ENCODE peak calls at places on chromosome 13, in nine cellular contexts. One of them, this sample, is unnamed.
A peak's percentile ranks its signal among the peaks of the same experiment; 100 is the strongest.

GRCh38 chr13:108326318-108326717 is 56.8 kb downstream of the TNFSF13B start:
- DNase-seq in tibial artery: no peak
- DNase-seq in tibial nerve: no peak
- DNase-seq in suprapubic skin: no peak
- DNase-seq in SK-N-SH: no peak
- DNase-seq in psoas muscle: no peak
- DNase-seq in left ventricle myocardium inferior: no peak
- DNase-seq in transverse colon: no peak
- DNase-seq in body of pancreas: no peak
- DNase-seq in this sample: peak; percentile 39

GRCh38 chr13:36297259-36297599 is 385 bp downstream of the CCDC169 start:
- DNase-seq in tibial artery: no peak
- DNase-seq in suprapubic skin: no peak
- DNase-seq in body of pancreas: no peak
- DNase-seq in left ventricle myocardium inferior: no peak
- DNase-seq in transverse colon: no peak
- DNase-seq in tibial nerve: no peak
- DNase-seq in psoas muscle: no peak
- DNase-seq in SK-N-SH: no peak
- DNase-seq in this sample: no peak

GRCh38 chr13:49436890-49437289 is 7.0 kb downstream of the CAB39L start:
- DNase-seq in transverse colon: no peak
- DNase-seq in tibial nerve: peak; percentile 22
- DNase-seq in suprapubic skin: no peak
- DNase-seq in SK-N-SH: no peak
- DNase-seq in left ventricle myocardium inferior: peak; percentile 25
- DNase-seq in body of pancreas: peak; percentile 43
- DNase-seq in tibial artery: peak; percentile 51
- DNase-seq in psoas muscle: peak; percentile 54
- DNase-seq in this sample: peak; percentile 17

GRCh38 chr13:71685072-71685471 is 181.9 kb downstream of the DACH1 start:
- DNase-seq in left ventricle myocardium inferior: no peak
- DNase-seq in transverse colon: no peak
- DNase-seq in suprapubic skin: no peak
- DNase-seq in body of pancreas: no peak
- DNase-seq in tibial nerve: no peak
- DNase-seq in tibial artery: no peak
- DNase-seq in SK-N-SH: no peak
- DNase-seq in psoas muscle: no peak
- DNase-seq in this sample: no peak

GRCh38 chr13:77389617-77389984 is 62.7 kb upstream of the MYCBP2 start:
- DNase-seq in tibial nerve: no peak
- DNase-seq in tibial artery: no peak
- DNase-seq in body of pancreas: no peak
- DNase-seq in psoas muscle: no peak
- DNase-seq in transverse colon: no peak
- DNase-seq in SK-N-SH: no peak
- DNase-seq in left ventricle myocardium inferior: no peak
- DNase-seq in suprapubic skin: no peak
- DNase-seq in this sample: no peak

GRCh38 chr13:76868451-76868850 is 17.8 kb downstream of the KCTD12 start:
- DNase-seq in body of pancreas: no peak
- DNase-seq in left ventricle myocardium inferior: no peak
- DNase-seq in psoas muscle: no peak
- DNase-seq in transverse colon: no peak
- DNase-seq in tibial artery: no peak
- DNase-seq in tibial nerve: no peak
- DNase-seq in SK-N-SH: no peak
- DNase-seq in suprapubic skin: no peak
- DNase-seq in this sample: no peak

GRCh38 chr13:65744761-65745160 is 1485.4 kb downstream of the PCDH9 start:
- DNase-seq in left ventricle myocardium inferior: no peak
- DNase-seq in tibial artery: no peak
- DNase-seq in tibial nerve: no peak
- DNase-seq in SK-N-SH: no peak
- DNase-seq in suprapubic skin: no peak
- DNase-seq in transverse colon: no peak
- DNase-seq in psoas muscle: no peak
- DNase-seq in body of pancreas: no peak
- DNase-seq in this sample: no peak

GRCh38 chr13:27170221-27170520 is 1.4 kb downstream of the USP12 start:
- DNase-seq in tibial artery: no peak
- DNase-seq in left ventricle myocardium inferior: no peak
- DNase-seq in tibial nerve: no peak
- DNase-seq in suprapubic skin: no peak
- DNase-seq in body of pancreas: no peak
- DNase-seq in SK-N-SH: no peak
- DNase-seq in transverse colon: no peak
- DNase-seq in psoas muscle: no peak
- DNase-seq in this sample: no peak

GRCh38 chr13:65330287-65330686 is 1899.8 kb downstream of the PCDH9 start:
- DNase-seq in SK-N-SH: no peak
- DNase-seq in left ventricle myocardium inferior: no peak
- DNase-seq in transverse colon: no peak
- DNase-seq in tibial nerve: no peak
- DNase-seq in suprapubic skin: no peak
- DNase-seq in body of pancreas: no peak
- DNase-seq in psoas muscle: no peak
- DNase-seq in tibial artery: no peak
- DNase-seq in this sample: no peak

GRCh38 chr13:105774739-105775460 is 760.6 kb downstream of the EFNB2 start:
- DNase-seq in psoas muscle: no peak
- DNase-seq in transverse colon: no peak
- DNase-seq in tibial artery: no peak
- DNase-seq in suprapubic skin: no peak
- DNase-seq in body of pancreas: peak; percentile 31
- DNase-seq in tibial nerve: no peak
- DNase-seq in left ventricle myocardium inferior: no peak
- DNase-seq in SK-N-SH: no peak
- DNase-seq in this sample: no peak

GRCh38 chr13:80740076-80740475 is 399.1 kb upstream of the SPRY2 start:
- DNase-seq in transverse colon: no peak
- DNase-seq in left ventricle myocardium inferior: no peak
- DNase-seq in body of pancreas: no peak
- DNase-seq in psoas muscle: no peak
- DNase-seq in suprapubic skin: no peak
- DNase-seq in tibial artery: no peak
- DNase-seq in SK-N-SH: no peak
- DNase-seq in tibial nerve: no peak
- DNase-seq in this sample: no peak

GRCh38 chr13:59776924-59777690 is 386.6 kb downstream of the DIAPH3 start:
- DNase-seq in tibial artery: no peak
- DNase-seq in transverse colon: no peak
- DNase-seq in body of pancreas: no peak
- DNase-seq in suprapubic skin: no peak
- DNase-seq in left ventricle myocardium inferior: no peak
- DNase-seq in tibial nerve: no peak
- DNase-seq in psoas muscle: no peak
- DNase-seq in SK-N-SH: no peak
- DNase-seq in this sample: no peak

GRCh38 chr13:23069571-23069970 is 111.2 kb upstream of the SGCG start:
- DNase-seq in transverse colon: no peak
- DNase-seq in suprapubic skin: no peak
- DNase-seq in body of pancreas: no peak
- DNase-seq in psoas muscle: no peak
- DNase-seq in tibial artery: no peak
- DNase-seq in tibial nerve: no peak
- DNase-seq in SK-N-SH: no peak
- DNase-seq in left ventricle myocardium inferior: no peak
- DNase-seq in this sample: no peak

GRCh38 chr13:92175330-92175729 is 776.9 kb downstream of the GPC5 start:
- DNase-seq in tibial nerve: peak; percentile 15
- DNase-seq in body of pancreas: peak; percentile 22
- DNase-seq in tibial artery: no peak
- DNase-seq in psoas muscle: no peak
- DNase-seq in left ventricle myocardium inferior: no peak
- DNase-seq in transverse colon: no peak
- DNase-seq in SK-N-SH: peak; percentile 62
- DNase-seq in suprapubic skin: no peak
- DNase-seq in this sample: no peak

GRCh38 chr13:27336005-27336673 is 65.5 kb downstream of the RASL11A start:
- DNase-seq in left ventricle myocardium inferior: no peak
- DNase-seq in SK-N-SH: no peak
- DNase-seq in tibial nerve: no peak
- DNase-seq in transverse colon: no peak
- DNase-seq in tibial artery: no peak
- DNase-seq in body of pancreas: no peak
- DNase-seq in suprapubic skin: no peak
- DNase-seq in psoas muscle: no peak
- DNase-seq in this sample: no peak

GRCh38 chr13:20489185-20489820 is 36.4 kb downstream of the CRYL1 start:
- DNase-seq in transverse colon: peak; percentile 52
- DNase-seq in tibial nerve: peak; percentile 50
- DNase-seq in suprapubic skin: no peak
- DNase-seq in SK-N-SH: no peak
- DNase-seq in left ventricle myocardium inferior: no peak
- DNase-seq in tibial artery: peak; percentile 25
- DNase-seq in body of pancreas: no peak
- DNase-seq in psoas muscle: no peak
- DNase-seq in this sample: no peak

GRCh38 chr13:22168437-22168836 is 497.6 kb downstream of the FGF9 start:
- DNase-seq in psoas muscle: no peak
- DNase-seq in tibial nerve: no peak
- DNase-seq in left ventricle myocardium inferior: no peak
- DNase-seq in transverse colon: no peak
- DNase-seq in SK-N-SH: no peak
- DNase-seq in tibial artery: no peak
- DNase-seq in body of pancreas: no peak
- DNase-seq in suprapubic skin: no peak
- DNase-seq in this sample: no peak

GRCh38 chr13:66322193-66322592 is 907.9 kb downstream of the PCDH9 start:
- DNase-seq in SK-N-SH: peak; percentile 3
- DNase-seq in body of pancreas: no peak
- DNase-seq in tibial artery: no peak
- DNase-seq in psoas muscle: no peak
- DNase-seq in left ventricle myocardium inferior: no peak
- DNase-seq in tibial nerve: no peak
- DNase-seq in suprapubic skin: no peak
- DNase-seq in transverse colon: no peak
- DNase-seq in this sample: no peak

GRCh38 chr13:40996433-40997095 is 22.6 kb downstream of the ELF1 start:
- DNase-seq in suprapubic skin: no peak
- DNase-seq in transverse colon: no peak
- DNase-seq in tibial nerve: no peak
- DNase-seq in body of pancreas: no peak
- DNase-seq in SK-N-SH: no peak
- DNase-seq in tibial artery: no peak
- DNase-seq in left ventricle myocardium inferior: no peak
- DNase-seq in psoas muscle: no peak
- DNase-seq in this sample: no peak
- H3K4me3 ChIP-seq in suprapubic skin: no peak overlapping the region
- H3K4me3 ChIP-seq in transverse colon: no peak overlapping the region
- H3K4me3 ChIP-seq in tibial nerve: no peak overlapping the region
- H3K4me3 ChIP-seq in body of pancreas: no peak overlapping the region
- H3K4me3 ChIP-seq in SK-N-SH: no peak overlapping the region
- H3K4me3 ChIP-seq in tibial artery: no peak overlapping the region
- H3K4me3 ChIP-seq in left ventricle myocardium inferior: no peak overlapping the region
- H3K4me3 ChIP-seq in psoas muscle: no peak overlapping the region
- H3K4me3 ChIP-seq in this sample: no peak overlapping the region

GRCh38 chr13:99577934-99578917 is 77.0 kb downstream of the TM9SF2 start:
- DNase-seq in body of pancreas: no peak
- DNase-seq in psoas muscle: no peak
- DNase-seq in left ventricle myocardium inferior: no peak
- DNase-seq in suprapubic skin: no peak
- DNase-seq in SK-N-SH: no peak
- DNase-seq in tibial nerve: no peak
- DNase-seq in tibial artery: no peak
- DNase-seq in transverse colon: no peak
- DNase-seq in this sample: no peak
- TF ChIP-seq CTCF in body of pancreas: no peak
- TF ChIP-seq CTCF in psoas muscle: no peak
- TF ChIP-seq CTCF in left ventricle myocardium inferior: peak; percentile 40
- TF ChIP-seq CTCF in suprapubic skin: no peak
- TF ChIP-seq CTCF in SK-N-SH: peak; percentile 38
- TF ChIP-seq CTCF in tibial nerve: no peak
- TF ChIP-seq CTCF in tibial artery: peak; percentile 27
- TF ChIP-seq CTCF in transverse colon: no peak
- TF ChIP-seq CTCF in this sample: no peak

GRCh38 chr13:48403151-48403631 is 9.7 kb downstream of the LPAR6 start:
- DNase-seq in tibial artery: no peak
- DNase-seq in suprapubic skin: no peak
- DNase-seq in transverse colon: no peak
- DNase-seq in psoas muscle: no peak
- DNase-seq in left ventricle myocardium inferior: no peak
- DNase-seq in tibial nerve: no peak
- DNase-seq in SK-N-SH: no peak
- DNase-seq in body of pancreas: no peak
- DNase-seq in this sample: no peak
- H3K4me1 ChIP-seq in tibial artery: peaks cover 23% of the 10 kb centered on the region
- H3K4me1 ChIP-seq in suprapubic skin: peaks cover 82% of the 10 kb centered on the region
- H3K4me1 ChIP-seq in transverse colon: peaks cover 10% of the 10 kb centered on the region
- H3K4me1 ChIP-seq in psoas muscle: peaks cover 5% of the 10 kb centered on the region
- H3K4me1 ChIP-seq in left ventricle myocardium inferior: peaks cover 63% of the 10 kb centered on the region
- H3K4me1 ChIP-seq in tibial nerve: peaks cover 33% of the 10 kb centered on the region
- H3K4me1 ChIP-seq in SK-N-SH: no peaks in the 10 kb centered on the region
- H3K4me1 ChIP-seq in body of pancreas: peaks cover 11% of the 10 kb centered on the region
- H3K4me1 ChIP-seq in this sample: peaks cover 15% of the 10 kb centered on the region

GRCh38 chr13:31264146-31264545 is 64.4 kb downstream of the B3GLCT start:
- DNase-seq in transverse colon: no peak
- DNase-seq in body of pancreas: no peak
- DNase-seq in psoas muscle: no peak
- DNase-seq in SK-N-SH: no peak
- DNase-seq in tibial artery: no peak
- DNase-seq in suprapubic skin: no peak
- DNase-seq in tibial nerve: no peak
- DNase-seq in left ventricle myocardium inferior: no peak
- DNase-seq in this sample: no peak
- H3K4me3 ChIP-seq in transverse colon: no peak overlapping the region
- H3K4me3 ChIP-seq in body of pancreas: no peak overlapping the region
- H3K4me3 ChIP-seq in psoas muscle: no peak overlapping the region
- H3K4me3 ChIP-seq in SK-N-SH: no peak overlapping the region
- H3K4me3 ChIP-seq in tibial artery: no peak overlapping the region
- H3K4me3 ChIP-seq in suprapubic skin: no peak overlapping the region
- H3K4me3 ChIP-seq in tibial nerve: no peak overlapping the region
- H3K4me3 ChIP-seq in left ventricle myocardium inferior: no peak overlapping the region
- H3K4me3 ChIP-seq in this sample: no peak overlapping the region

DNA sequence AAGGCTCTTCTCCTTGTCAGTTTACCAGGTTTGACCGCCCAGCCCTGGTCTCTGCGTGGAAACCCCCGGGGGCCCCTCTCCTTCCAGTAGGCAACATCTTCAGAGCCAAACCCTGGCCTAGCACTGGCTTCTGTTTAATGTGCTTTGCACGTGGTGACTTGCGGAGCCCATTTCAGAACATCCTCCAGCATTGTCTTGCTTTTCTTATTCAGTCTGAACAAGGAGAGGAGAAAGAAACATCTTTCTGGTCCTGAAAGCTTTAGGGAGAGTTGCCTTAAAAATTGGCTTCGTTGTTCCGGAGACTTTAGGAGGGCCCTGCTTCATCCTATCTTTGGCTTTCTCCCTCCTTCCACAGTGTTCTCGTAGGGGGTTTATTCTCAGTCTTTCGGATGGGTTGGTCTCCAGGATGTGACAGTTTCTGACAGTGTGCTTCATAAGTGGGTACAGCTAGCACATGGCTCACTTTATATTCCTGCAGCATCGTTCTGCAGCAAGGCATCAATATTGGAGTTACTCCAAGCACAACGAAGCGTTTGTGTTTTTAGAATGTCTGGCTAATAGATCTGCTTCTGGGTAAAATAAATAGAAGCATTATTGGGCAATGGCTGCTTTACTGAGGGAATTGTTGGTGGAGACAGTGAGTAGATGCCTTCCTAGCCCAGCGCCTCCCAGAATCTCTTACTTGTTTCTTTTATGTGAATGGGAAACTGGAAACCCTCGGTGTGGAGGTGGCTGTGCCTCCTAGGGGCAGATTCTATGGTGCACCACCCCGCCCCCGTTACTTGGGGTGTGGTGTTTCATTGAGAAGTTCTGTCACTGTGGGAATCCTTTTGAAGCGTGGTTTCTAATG is 1.8 kb downstream of the FARP1 start:
- DNase-seq in tibial nerve: no peak
- DNase-seq in psoas muscle: no peak
- DNase-seq in left ventricle myocardium inferior: no peak
- DNase-seq in tibial artery: no peak
- DNase-seq in body of pancreas: peak; percentile 39
- DNase-seq in suprapubic skin: no peak
- DNase-seq in SK-N-SH: peak; percentile 34
- DNase-seq in transverse colon: no peak
- DNase-seq in this sample: no peak
- TF ChIP-seq CTCF in tibial nerve: no peak
- TF ChIP-seq CTCF in psoas muscle: no peak
- TF ChIP-seq CTCF in left ventricle myocardium inferior: no peak
- TF ChIP-seq CTCF in tibial artery: no peak
- TF ChIP-seq CTCF in body of pancreas: peak; percentile 6
- TF ChIP-seq CTCF in suprapubic skin: no peak
- TF ChIP-seq CTCF in SK-N-SH: peak; percentile 31
- TF ChIP-seq CTCF in transverse colon: no peak
- TF ChIP-seq CTCF in this sample: no peak

This sample was measured in mucosa of descending colon.